ENCODE peak calls at places on chromosomes 3 and 15, in four cellular contexts. U is H9, H is H1, M is IMR-90. X is an unnamed sample.

GRCh38 chr3:172104471-172105072 is 65.2 kb downstream of the FNDC3B start:
- DNase-seq in U (peak; percentile 73), M (no peak), H (no peak), X (peak; percentile 66)

GRCh38 chr3:195291121-195291520 is 20.2 kb upstream of the XXYLT1 start:
- DNase-seq in U (no peak), M (no peak), H (no peak), X (no peak)

GRCh38 chr3:173892547-173892946 is 495.0 kb downstream of the NLGN1 start:
- DNase-seq in H (no peak), M (no peak), U (no peak), X (no peak)

GRCh38 chr15:78061963-78062427 is 15.5 kb downstream of the TBC1D2B start:
- DNase-seq in U (no peak), M (peak; percentile 53), H (no peak), X (no peak)

GRCh38 chr15:73464602-73465001 is 21.6 kb downstream of the REC114 start:
- DNase-seq in M (no peak), H (no peak), U (peak; percentile 33), X (no peak)

GRCh38 chr3:146581080-146581601 is 24.0 kb downstream of the PLSCR5 start:
- DNase-seq in M (no peak), U (no peak), H (no peak), X (no peak)

GRCh38 chr3:180633722-180634121 is 31.8 kb downstream of the TTC14 start:
- DNase-seq in U (peak; percentile 41), H (no peak), M (no peak), X (no peak)

GRCh38 chr15:31452595-31453557 is 126.2 kb downstream of the KLF13 start:
- DNase-seq in H (no peak), M (no peak), U (peak; percentile 20), X (no peak)

GRCh38 chr3:188055388-188055787 is 98.6 kb upstream of the LPP start:
- DNase-seq in M (no peak), U (no peak), H (no peak), X (no peak)

GRCh38 chr3:138348950-138349739 is 766 bp downstream of the MRAS start:
- DNase-seq in M (peak; percentile 26), H (no peak), U (peak; percentile 52), X (no peak)

GRCh38 chr15:71656425-71656824 is 153.9 kb upstream of the NR2E3 start:
- DNase-seq in H (no peak), M (no peak), U (no peak), X (no peak)

GRCh38 chr3:29156071-29156715 is 124.7 kb upstream of the RBMS3 start:
- DNase-seq in H (peak; percentile 21), U (peak; percentile 42), M (peak; percentile 14), X (peak; percentile 9)

GRCh38 chr15:68585574-68586273 is 6.9 kb downstream of the CORO2B start:
- DNase-seq in U (no peak), H (no peak), M (no peak), X (no peak)
- H2BK15ac ChIP-seq in U (no peak overlapping the region), H (no peak overlapping the region), M (peak overlapping the region; percentile 56), X (no peak overlapping the region)

GRCh38 chr3:100234364-100234763 is 26.4 kb upstream of the TBC1D23 start:
- DNase-seq in U (no peak), H (no peak), M (no peak), X (no peak)
- H2BK15ac ChIP-seq in U (no peak overlapping the region), H (no peak overlapping the region), M (no peak overlapping the region), X (no peak overlapping the region)

GRCh38 chr3:185221203-185221602 is 32.6 kb downstream of the EHHADH start:
- DNase-seq in U (no peak), M (no peak), H (no peak), X (no peak)

GRCh38 chr3:185210621-185211157 is 43.2 kb downstream of the EHHADH start:
- DNase-seq in H (no peak), U (no peak), M (no peak), X (no peak)

GRCh38 chr3:185215873-185216586 is 37.8 kb downstream of the EHHADH start:
- DNase-seq in H (no peak), M (peak; percentile 23), U (no peak), X (no peak)

DNA sequence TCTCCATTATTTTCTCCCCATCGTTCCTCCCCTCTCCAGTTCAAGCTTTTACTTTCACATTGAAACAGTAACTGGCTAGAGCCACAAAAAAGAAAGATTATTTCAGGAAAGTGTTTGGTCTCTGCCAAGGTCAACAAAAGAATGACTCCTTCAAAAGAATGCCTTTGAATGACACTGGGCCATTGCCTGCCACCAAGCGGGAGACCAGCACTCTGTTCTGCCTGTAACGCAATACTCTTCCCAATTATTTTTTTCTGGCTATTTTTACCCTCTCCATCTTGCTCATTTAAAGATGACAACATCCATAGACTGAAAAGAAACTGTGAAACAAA is 37.3 kb downstream of the EHHADH start:
- DNase-seq in M (no peak), U (no peak), H (no peak), X (no peak)
- H2BK15ac ChIP-seq in M (no peak overlapping the region), U (no peak overlapping the region), H (no peak overlapping the region), X (no peak overlapping the region)

DNA sequence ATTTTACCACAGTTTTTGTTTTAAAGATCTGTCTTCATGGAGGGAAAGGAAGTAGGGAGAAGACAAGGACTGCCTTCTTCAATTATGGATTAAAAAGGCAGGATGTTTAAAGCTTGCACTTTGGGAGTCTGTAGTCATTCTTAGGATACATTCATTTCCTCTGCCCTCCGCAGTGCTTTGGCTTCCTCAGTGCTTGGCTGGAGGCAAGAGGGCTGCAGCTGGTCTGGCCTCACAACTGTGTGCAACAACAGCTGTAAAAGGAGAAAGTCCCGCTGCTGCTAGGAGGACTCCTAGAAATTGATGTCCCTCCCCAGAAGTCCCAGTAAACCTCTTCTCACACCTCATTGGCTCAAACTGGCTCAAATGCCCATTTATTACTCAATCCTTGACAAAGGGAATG is 54.4 kb upstream of the PPP2R3A start:
- DNase-seq in M (peak; percentile 52), H (no peak), U (no peak), X (no peak)
- H2BK15ac ChIP-seq in M (peak overlapping the region; percentile 8), H (no peak overlapping the region), U (no peak overlapping the region), X (no peak overlapping the region)

GRCh38 chr3:45067941-45068340 is 41.8 kb downstream of the CLEC3B start:
- DNase-seq in M (no peak), U (no peak), H (no peak), X (no peak)
- H2BK15ac ChIP-seq in M (peak overlapping the region; percentile 97), U (no peak overlapping the region), H (no peak overlapping the region), X (no peak overlapping the region)

GRCh38 chr3:129605593-129606521 is 619 bp downstream of the PLXND1 start:
- DNase-seq in U (peak; percentile 58), H (no peak), M (peak; percentile 51), X (no peak)

GRCh38 chr3:129606522-129607390 is at the start of gene PLXND1:
- DNase-seq in U (peak; percentile 77), H (no peak), M (peak; percentile 39), X (no peak)

GRCh38 chr3:129608936-129609590 is 2.6 kb upstream of the PLXND1 start:
- DNase-seq in H (no peak), M (no peak), U (no peak), X (no peak)

GRCh38 chr3:129608087-129608935 is 1.8 kb upstream of the PLXND1 start:
- DNase-seq in M (peak; percentile 69), U (peak; percentile 80), H (no peak), X (no peak)

DNA sequence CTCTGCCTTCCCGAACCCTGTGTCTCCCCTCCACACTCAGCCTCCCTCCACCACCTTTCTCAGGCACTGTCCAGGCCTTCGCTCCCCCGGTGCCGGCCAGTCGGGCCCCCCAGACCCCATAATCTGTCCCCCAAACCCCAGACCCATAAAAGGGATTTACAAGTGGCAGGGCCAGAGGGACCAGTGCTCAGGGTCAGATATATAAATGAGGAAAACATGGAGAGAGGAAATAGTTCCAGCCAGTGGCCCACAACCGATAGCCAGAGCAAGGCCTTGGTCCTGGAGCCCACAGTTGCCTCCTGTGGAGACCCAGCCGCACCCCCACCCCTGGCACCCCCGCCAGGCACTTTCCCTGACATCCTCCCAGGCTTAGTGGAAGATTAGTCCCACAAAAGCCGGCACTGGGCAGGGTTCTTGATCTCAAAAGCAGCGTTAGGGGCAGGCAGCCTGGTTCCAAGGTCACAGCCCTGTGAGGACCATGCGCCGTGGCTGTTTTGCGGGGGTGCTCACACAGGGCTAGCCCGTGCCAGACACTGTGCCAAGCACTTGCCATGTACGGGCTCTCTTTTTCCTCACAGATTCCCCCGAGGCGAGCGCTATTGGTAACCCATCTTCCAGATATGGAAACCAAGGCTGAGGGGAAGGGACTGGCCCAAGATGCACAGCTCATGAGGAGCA is 1.1 kb upstream of the PLXND1 start:
- DNase-seq in U (no peak), M (no peak), H (no peak), X (no peak)
- H2BK15ac ChIP-seq in U (no peak overlapping the region), M (peak overlapping the region; percentile 65), H (peak overlapping the region; percentile 95), X (peak overlapping the region; percentile 88)

GRCh38 chr3:52238193-52238760 is 681 bp downstream of the TWF2 start:
- DNase-seq in M (peak; percentile 12), H (no peak), U (no peak), X (no peak)
- H2BK15ac ChIP-seq in M (peak overlapping the region; percentile 6), H (peak overlapping the region; percentile 21), U (no peak overlapping the region), X (no peak overlapping the region)

DNA sequence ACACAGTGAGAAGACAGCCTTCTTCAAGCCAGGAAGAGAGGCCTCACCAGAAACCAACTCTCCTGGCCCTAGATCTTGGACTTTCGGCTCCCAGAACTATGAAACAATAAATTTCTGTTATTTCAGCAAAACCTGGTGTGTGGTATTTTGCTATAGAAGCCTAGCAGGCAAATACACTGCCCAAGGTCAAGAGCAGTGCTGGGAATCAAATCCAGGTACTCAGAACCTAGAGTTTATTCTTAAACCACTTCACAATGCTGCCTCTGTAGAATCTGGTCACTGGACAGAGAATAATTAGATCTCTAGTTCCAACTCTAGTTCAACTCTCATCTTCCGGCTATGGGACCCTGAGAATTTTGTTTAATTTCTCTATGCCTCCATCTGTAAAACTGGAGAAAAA is 46.6 kb downstream of the ATP13A4 start:
- DNase-seq in U (no peak), M (no peak), H (no peak), X (no peak)
- H2BK15ac ChIP-seq in U (no peak overlapping the region), M (no peak overlapping the region), H (no peak overlapping the region), X (no peak overlapping the region)

GRCh38 chr15:80155001-80155377 is 2.2 kb downstream of the FAH start:
- DNase-seq in U (no peak), H (no peak), M (no peak), X (no peak)
- H2BK15ac ChIP-seq in U (no peak overlapping the region), H (peak overlapping the region; percentile 61), M (no peak overlapping the region), X (no peak overlapping the region)